ENCODE peak calls at places on chromosome 13, in seven cellular contexts. P is activated T-helper 9 cell treated with anti-CD3 and anti-CD28 coated beads, Interleukin-2, amount 50 U/mL, for 16 hours; T is sciatic nerve; D is activated CD8-positive, alpha-beta memory T cell treated with anti-CD3 and anti-CD28 coated beads for 1 hour; S is dorsolateral prefrontal cortex; I is iPS DF 19.7; O is stomach. C is an unnamed sample.

GRCh38 chr13:103539265-103539664 is 473.0 kb upstream of the SLC10A2 start:
- DNase-seq in P (no peak), T (no peak), D (no peak), S (no peak), I (no peak), O (no peak), C (no peak)

GRCh38 chr13:40401911-40402776 is 264.3 kb downstream of the FOXO1 start:
- DNase-seq in P (no peak), T (peak), D (no peak), S (peak), I (no peak), O (peak), C (peak)

GRCh38 chr13:76829572-76830327 is 56.5 kb downstream of the KCTD12 start:
- DNase-seq in P (no peak), T (no peak), D (no peak), S (no peak), I (no peak), O (peak), C (peak)

GRCh38 chr13:30881931-30882899 is 23.9 kb upstream of the MEDAG start:
- DNase-seq in P (no peak), T (no peak), D (no peak), S (no peak), I (no peak), O (no peak), C (no peak)

GRCh38 chr13:34349091-34349722 is 531.3 kb downstream of the RFC3 start:
- DNase-seq in P (no peak), T (peak), D (no peak), S (peak), I (no peak), O (no peak), C (peak)

GRCh38 chr13:42594577-42595571 is 20.9 kb downstream of the TNFSF11 start:
- DNase-seq in P (peak), T (peak), D (no peak), S (no peak), I (no peak), O (peak), C (peak)

GRCh38 chr13:20160346-20161274 is at the start of gene GJA3:
- DNase-seq in P (peak), T (no peak), D (peak), S (no peak), I (no peak), O (no peak), C (no peak)

GRCh38 chr13:72983085-72983768 is 75.6 kb upstream of the KLF5 start:
- DNase-seq in P (no peak), T (no peak), D (no peak), S (no peak), I (no peak), O (peak), C (no peak)

GRCh38 chr13:82593239-82593638 is 1289.0 kb downstream of the SLITRK1 start:
- DNase-seq in P (no peak), T (no peak), D (no peak), S (no peak), I (no peak), O (no peak), C (no peak)

GRCh38 chr13:30125422-30126073 is 181.8 kb downstream of the KATNAL1 start:
- DNase-seq in P (no peak), T (no peak), D (no peak), S (no peak), I (no peak), O (peak), C (peak)

GRCh38 chr13:28657784-28658538 is 969 bp upstream of the POMP start:
- DNase-seq in P (no peak), T (no peak), D (no peak), S (no peak), I (no peak), O (no peak), C (no peak)

GRCh38 chr13:98960331-98961203 is 17.3 kb downstream of the DOCK9 start:
- DNase-seq in P (no peak), T (no peak), D (no peak), S (no peak), I (no peak), O (no peak), C (no peak)

GRCh38 chr13:36131215-36131930 is at the start of gene DCLK1:
- DNase-seq in P (no peak), T (peak), D (no peak), S (peak), I (no peak), O (peak), C (peak)

GRCh38 chr13:50126378-50127016 is 111.3 kb downstream of the KCNRG start:
- DNase-seq in P (no peak), T (no peak), D (no peak), S (peak), I (no peak), O (no peak), C (no peak)

GRCh38 chr13:24614306-24615080 is 65.7 kb upstream of the ATP12A start:
- DNase-seq in P (no peak), T (no peak), D (no peak), S (no peak), I (no peak), O (no peak), C (no peak)

GRCh38 chr13:107457686-107458085 is 757.6 kb downstream of the LIG4 start:
- DNase-seq in P (no peak), T (no peak), D (no peak), S (no peak), I (no peak), O (no peak), C (no peak)

GRCh38 chr13:26923824-26924605 is 163.4 kb upstream of the GPR12 start:
- DNase-seq in P (no peak), T (no peak), D (no peak), S (no peak), I (no peak), O (no peak), C (no peak)

GRCh38 chr13:32824671-32825070 is 191.6 kb upstream of the KL start:
- DNase-seq in P (no peak), T (no peak), D (no peak), S (no peak), I (peak), O (no peak), C (peak)

GRCh38 chr13:46721054-46721453 is 75.9 kb downstream of the ESD start:
- DNase-seq in P (peak), T (peak), D (peak), S (no peak), I (no peak), O (peak), C (no peak)

GRCh38 chr13:88042489-88042888 is 371.3 kb downstream of the SLITRK5 start:
- DNase-seq in P (no peak), T (no peak), D (no peak), S (no peak), I (no peak), O (no peak), C (no peak)

GRCh38 chr13:109100705-109101104 is 471.3 kb downstream of the MYO16 start:
- DNase-seq in P (no peak), T (no peak), D (no peak), S (no peak), I (no peak), O (no peak), C (no peak)

GRCh38 chr13:31124225-31124624 is 37.5 kb downstream of the HSPH1 start:
- DNase-seq in P (no peak), T (no peak), D (no peak), S (no peak), I (no peak), O (no peak), C (no peak)

GRCh38 chr13:48515732-48516131 is 17.1 kb downstream of the RCBTB2 start:
- DNase-seq in P (no peak), T (no peak), D (no peak), S (no peak), I (no peak), O (no peak), C (no peak)

GRCh38 chr13:30832845-30833332 is 73.2 kb upstream of the MEDAG start:
- DNase-seq in P (peak), T (no peak), D (no peak), S (peak), I (no peak), O (peak), C (no peak)

GRCh38 chr13:36789061-36789460 is 30.0 kb upstream of the RFXAP start:
- DNase-seq in P (no peak), T (no peak), D (no peak), S (no peak), I (no peak), O (no peak), C (no peak)

GRCh38 chr13:23828866-23829265 is 60.3 kb downstream of the MIPEP start:
- DNase-seq in P (no peak), T (no peak), D (no peak), S (no peak), I (no peak), O (no peak), C (no peak)

GRCh38 chr13:92514420-92515125 is 712.0 kb upstream of the GPC6 start:
- DNase-seq in P (no peak), T (no peak), D (no peak), S (no peak), I (no peak), O (no peak), C (no peak)

GRCh38 chr13:41746259-41746658 is 214.7 kb downstream of the VWA8 start:
- DNase-seq in P (no peak), T (no peak), D (no peak), S (no peak), I (no peak), O (no peak), C (no peak)

GRCh38 chr13:45534604-45535003 is 69.9 kb downstream of the COG3 start:
- DNase-seq in P (no peak), T (no peak), D (no peak), S (no peak), I (no peak), O (no peak), C (no peak)

GRCh38 chr13:69474286-69474685 is 633.3 kb upstream of the ATXN8OS start:
- DNase-seq in P (no peak), T (no peak), D (no peak), S (no peak), I (no peak), O (no peak), C (no peak)

GRCh38 chr13:52405369-52405766 is 604 bp downstream of the THSD1 start:
- DNase-seq in P (no peak), T (no peak), D (no peak), S (no peak), I (no peak), O (no peak), C (no peak)

GRCh38 chr13:30312859-30313258 is 5.5 kb upstream of the KATNAL1 start:
- DNase-seq in P (no peak), T (no peak), D (no peak), S (no peak), I (no peak), O (no peak), C (no peak)

GRCh38 chr13:32846556-32846955 is 169.7 kb upstream of the KL start:
- DNase-seq in P (no peak), T (no peak), D (no peak), S (no peak), I (no peak), O (no peak), C (no peak)

GRCh38 chr13:113350065-113350937 is 13.6 kb downstream of the GRTP1 start:
- DNase-seq in P (no peak), T (peak), D (no peak), S (no peak), I (no peak), O (no peak), C (peak)

GRCh38 chr13:102678339-102679122 is 16.3 kb downstream of the METTL21C start:
- DNase-seq in P (no peak), T (no peak), D (no peak), S (no peak), I (no peak), O (no peak), C (no peak)

C was measured in sigmoid colon.